ENCODE peak calls at places on chromosomes 3 and 15, in six cellular contexts. One of them, this sample, is unnamed.

GRCh38 chr3:126914226-126914625 is 68.7 kb upstream of the PLXNA1 start:
- DNase-seq in GM20000: no peak
- DNase-seq in AG09309: no peak
- DNase-seq in activated CD4-positive, alpha-beta T cell treated with anti-CD3 and anti-CD28 coated beads for 24 hours: no peak
- DNase-seq in SK-N-DZ: no peak
- DNase-seq in progenitor cell of endocrine pancreas: no peak
- DNase-seq in this sample: no peak

GRCh38 chr3:171801738-171802600 is 8.3 kb downstream of the PLD1 start:
- DNase-seq in GM20000: no peak
- DNase-seq in AG09309: peak
- DNase-seq in activated CD4-positive, alpha-beta T cell treated with anti-CD3 and anti-CD28 coated beads for 24 hours: no peak
- DNase-seq in SK-N-DZ: no peak
- DNase-seq in progenitor cell of endocrine pancreas: no peak
- DNase-seq in this sample: no peak

GRCh38 chr3:56467108-56467507 is 1.2 kb downstream of the ERC2 start:
- DNase-seq in GM20000: peak
- DNase-seq in AG09309: no peak
- DNase-seq in activated CD4-positive, alpha-beta T cell treated with anti-CD3 and anti-CD28 coated beads for 24 hours: peak
- DNase-seq in SK-N-DZ: peak
- DNase-seq in progenitor cell of endocrine pancreas: peak
- DNase-seq in this sample: peak

GRCh38 chr3:98038241-98038640 is 3.1 kb upstream of the GABRR3 start:
- DNase-seq in GM20000: no peak
- DNase-seq in AG09309: no peak
- DNase-seq in activated CD4-positive, alpha-beta T cell treated with anti-CD3 and anti-CD28 coated beads for 24 hours: no peak
- DNase-seq in SK-N-DZ: no peak
- DNase-seq in progenitor cell of endocrine pancreas: no peak
- DNase-seq in this sample: no peak

GRCh38 chr3:55658297-55659022 is 171.4 kb upstream of the WNT5A start:
- DNase-seq in GM20000: no peak
- DNase-seq in AG09309: no peak
- DNase-seq in activated CD4-positive, alpha-beta T cell treated with anti-CD3 and anti-CD28 coated beads for 24 hours: no peak
- DNase-seq in SK-N-DZ: no peak
- DNase-seq in progenitor cell of endocrine pancreas: no peak
- DNase-seq in this sample: no peak

GRCh38 chr3:141426404-141427034 is 58.2 kb downstream of the ZBTB38 start:
- DNase-seq in GM20000: no peak
- DNase-seq in AG09309: no peak
- DNase-seq in activated CD4-positive, alpha-beta T cell treated with anti-CD3 and anti-CD28 coated beads for 24 hours: no peak
- DNase-seq in SK-N-DZ: no peak
- DNase-seq in progenitor cell of endocrine pancreas: no peak
- DNase-seq in this sample: no peak

GRCh38 chr3:183224581-183224980 is 28.5 kb upstream of the B3GNT5 start:
- DNase-seq in GM20000: no peak
- DNase-seq in AG09309: no peak
- DNase-seq in activated CD4-positive, alpha-beta T cell treated with anti-CD3 and anti-CD28 coated beads for 24 hours: no peak
- DNase-seq in SK-N-DZ: no peak
- DNase-seq in progenitor cell of endocrine pancreas: no peak
- DNase-seq in this sample: no peak

GRCh38 chr3:197297020-197297419 is 1.4 kb downstream of the DLG1 start:
- DNase-seq in GM20000: peak
- DNase-seq in AG09309: no peak
- DNase-seq in activated CD4-positive, alpha-beta T cell treated with anti-CD3 and anti-CD28 coated beads for 24 hours: no peak
- DNase-seq in SK-N-DZ: no peak
- DNase-seq in progenitor cell of endocrine pancreas: no peak
- DNase-seq in this sample: no peak

GRCh38 chr15:45795487-45796069 is 160.7 kb downstream of the SQOR start:
- DNase-seq in GM20000: peak
- DNase-seq in AG09309: no peak
- DNase-seq in activated CD4-positive, alpha-beta T cell treated with anti-CD3 and anti-CD28 coated beads for 24 hours: no peak
- DNase-seq in SK-N-DZ: peak
- DNase-seq in progenitor cell of endocrine pancreas: peak
- DNase-seq in this sample: peak

GRCh38 chr3:15428539-15428938 is 1.1 kb downstream of the EAF1 start:
- DNase-seq in GM20000: no peak
- DNase-seq in AG09309: peak
- DNase-seq in activated CD4-positive, alpha-beta T cell treated with anti-CD3 and anti-CD28 coated beads for 24 hours: no peak
- DNase-seq in SK-N-DZ: no peak
- DNase-seq in progenitor cell of endocrine pancreas: no peak
- DNase-seq in this sample: no peak

GRCh38 chr3:126835472-126836219 is 131.6 kb downstream of the CHCHD6 start:
- DNase-seq in GM20000: no peak
- DNase-seq in AG09309: peak
- DNase-seq in activated CD4-positive, alpha-beta T cell treated with anti-CD3 and anti-CD28 coated beads for 24 hours: no peak
- DNase-seq in SK-N-DZ: no peak
- DNase-seq in progenitor cell of endocrine pancreas: no peak
- DNase-seq in this sample: peak

GRCh38 chr3:20912406-20912805 is 726.4 kb upstream of the SGO1 start:
- DNase-seq in GM20000: no peak
- DNase-seq in AG09309: no peak
- DNase-seq in activated CD4-positive, alpha-beta T cell treated with anti-CD3 and anti-CD28 coated beads for 24 hours: no peak
- DNase-seq in SK-N-DZ: no peak
- DNase-seq in progenitor cell of endocrine pancreas: no peak
- DNase-seq in this sample: no peak

GRCh38 chr3:152458725-152459515 is 190.2 kb downstream of the MBNL1 start:
- DNase-seq in GM20000: no peak
- DNase-seq in AG09309: peak
- DNase-seq in activated CD4-positive, alpha-beta T cell treated with anti-CD3 and anti-CD28 coated beads for 24 hours: peak
- DNase-seq in SK-N-DZ: no peak
- DNase-seq in progenitor cell of endocrine pancreas: no peak
- DNase-seq in this sample: no peak

GRCh38 chr15:100922192-100923040 is 3.3 kb downstream of the LRRK1 start:
- DNase-seq in GM20000: peak
- DNase-seq in AG09309: no peak
- DNase-seq in activated CD4-positive, alpha-beta T cell treated with anti-CD3 and anti-CD28 coated beads for 24 hours: no peak
- DNase-seq in SK-N-DZ: no peak
- DNase-seq in progenitor cell of endocrine pancreas: no peak
- DNase-seq in this sample: no peak

GRCh38 chr3:129061888-129062834 is 1.6 kb downstream of the GP9 start:
- DNase-seq in GM20000: no peak
- DNase-seq in AG09309: no peak
- DNase-seq in activated CD4-positive, alpha-beta T cell treated with anti-CD3 and anti-CD28 coated beads for 24 hours: no peak
- DNase-seq in SK-N-DZ: no peak
- DNase-seq in progenitor cell of endocrine pancreas: no peak
- DNase-seq in this sample: peak

GRCh38 chr3:57278237-57278636 is 14.2 kb downstream of the ASB14 start:
- DNase-seq in GM20000: no peak
- DNase-seq in AG09309: no peak
- DNase-seq in activated CD4-positive, alpha-beta T cell treated with anti-CD3 and anti-CD28 coated beads for 24 hours: no peak
- DNase-seq in SK-N-DZ: no peak
- DNase-seq in progenitor cell of endocrine pancreas: no peak
- DNase-seq in this sample: no peak

GRCh38 chr15:82414536-82415191 is 15.0 kb upstream of the GOLGA6L9 start:
- DNase-seq in GM20000: no peak
- DNase-seq in AG09309: no peak
- DNase-seq in activated CD4-positive, alpha-beta T cell treated with anti-CD3 and anti-CD28 coated beads for 24 hours: no peak
- DNase-seq in SK-N-DZ: no peak
- DNase-seq in progenitor cell of endocrine pancreas: no peak
- DNase-seq in this sample: no peak

GRCh38 chr3:101070260-101071121 is 77.3 kb upstream of the ABI3BP start:
- DNase-seq in GM20000: peak
- DNase-seq in AG09309: no peak
- DNase-seq in activated CD4-positive, alpha-beta T cell treated with anti-CD3 and anti-CD28 coated beads for 24 hours: peak
- DNase-seq in SK-N-DZ: peak
- DNase-seq in progenitor cell of endocrine pancreas: peak
- DNase-seq in this sample: peak

GRCh38 chr3:81910244-81910852 is 148.9 kb upstream of the GBE1 start:
- DNase-seq in GM20000: peak
- DNase-seq in AG09309: no peak
- DNase-seq in activated CD4-positive, alpha-beta T cell treated with anti-CD3 and anti-CD28 coated beads for 24 hours: peak
- DNase-seq in SK-N-DZ: peak
- DNase-seq in progenitor cell of endocrine pancreas: no peak
- DNase-seq in this sample: peak

GRCh38 chr15:59879506-59879905 is 124.6 kb upstream of the FOXB1 start:
- DNase-seq in GM20000: no peak
- DNase-seq in AG09309: peak
- DNase-seq in activated CD4-positive, alpha-beta T cell treated with anti-CD3 and anti-CD28 coated beads for 24 hours: no peak
- DNase-seq in SK-N-DZ: no peak
- DNase-seq in progenitor cell of endocrine pancreas: no peak
- DNase-seq in this sample: no peak

GRCh38 chr3:33030802-33031201 is 66.1 kb downstream of the GLB1 start:
- DNase-seq in GM20000: no peak
- DNase-seq in AG09309: no peak
- DNase-seq in activated CD4-positive, alpha-beta T cell treated with anti-CD3 and anti-CD28 coated beads for 24 hours: peak
- DNase-seq in SK-N-DZ: no peak
- DNase-seq in progenitor cell of endocrine pancreas: no peak
- DNase-seq in this sample: no peak

GRCh38 chr3:14467723-14468620 is 65.6 kb downstream of the SLC6A6 start:
- DNase-seq in GM20000: peak
- DNase-seq in AG09309: no peak
- DNase-seq in activated CD4-positive, alpha-beta T cell treated with anti-CD3 and anti-CD28 coated beads for 24 hours: peak
- DNase-seq in SK-N-DZ: peak
- DNase-seq in progenitor cell of endocrine pancreas: peak
- DNase-seq in this sample: peak

GRCh38 chr3:51340311-51340829 is 44.7 kb upstream of the MANF start:
- DNase-seq in GM20000: no peak
- DNase-seq in AG09309: peak
- DNase-seq in activated CD4-positive, alpha-beta T cell treated with anti-CD3 and anti-CD28 coated beads for 24 hours: no peak
- DNase-seq in SK-N-DZ: no peak
- DNase-seq in progenitor cell of endocrine pancreas: no peak
- DNase-seq in this sample: no peak

GRCh38 chr3:180594631-180595348 is 7.2 kb upstream of the TTC14 start:
- DNase-seq in GM20000: peak
- DNase-seq in AG09309: peak
- DNase-seq in activated CD4-positive, alpha-beta T cell treated with anti-CD3 and anti-CD28 coated beads for 24 hours: no peak
- DNase-seq in SK-N-DZ: peak
- DNase-seq in progenitor cell of endocrine pancreas: no peak
- DNase-seq in this sample: no peak

GRCh38 chr3:56375654-56376053 is 92.6 kb downstream of the ERC2 start:
- DNase-seq in GM20000: no peak
- DNase-seq in AG09309: no peak
- DNase-seq in activated CD4-positive, alpha-beta T cell treated with anti-CD3 and anti-CD28 coated beads for 24 hours: no peak
- DNase-seq in SK-N-DZ: no peak
- DNase-seq in progenitor cell of endocrine pancreas: no peak
- DNase-seq in this sample: no peak

GRCh38 chr3:86104154-86104553 is 886.8 kb downstream of the VGLL3 start:
- DNase-seq in GM20000: no peak
- DNase-seq in AG09309: no peak
- DNase-seq in activated CD4-positive, alpha-beta T cell treated with anti-CD3 and anti-CD28 coated beads for 24 hours: no peak
- DNase-seq in SK-N-DZ: no peak
- DNase-seq in progenitor cell of endocrine pancreas: no peak
- DNase-seq in this sample: no peak

GRCh38 chr3:29067014-29067413 is 213.9 kb upstream of the RBMS3 start:
- DNase-seq in GM20000: no peak
- DNase-seq in AG09309: no peak
- DNase-seq in activated CD4-positive, alpha-beta T cell treated with anti-CD3 and anti-CD28 coated beads for 24 hours: no peak
- DNase-seq in SK-N-DZ: no peak
- DNase-seq in progenitor cell of endocrine pancreas: no peak
- DNase-seq in this sample: no peak

GRCh38 chr3:195461518-195462307 is 18.9 kb upstream of the ACAP2 start:
- DNase-seq in GM20000: no peak
- DNase-seq in AG09309: no peak
- DNase-seq in activated CD4-positive, alpha-beta T cell treated with anti-CD3 and anti-CD28 coated beads for 24 hours: no peak
- DNase-seq in SK-N-DZ: peak
- DNase-seq in progenitor cell of endocrine pancreas: no peak
- DNase-seq in this sample: peak